ENCODE peak calls at places on chromosome 20, in seven cellular contexts. P, Y, Z, H, I, N and U are unnamed samples.

GRCh38 chr20:44650777-44651493 is 564 bp downstream of the ADA start:
- DNase-seq in P (no peak), Y (no peak), Z (no peak), H (no peak), I (peak), N (peak), U (no peak)

GRCh38 chr20:46349742-46350056 is 41.4 kb upstream of the CDH22 start:
- DNase-seq in P (no peak), Y (no peak), Z (no peak), H (no peak), I (no peak), N (no peak), U (no peak)

GRCh38 chr20:32332614-32333013 is 25.5 kb upstream of the ASXL1 start:
- DNase-seq in P (no peak), Y (no peak), Z (no peak), H (no peak), I (no peak), N (no peak), U (no peak)

GRCh38 chr20:21101453-21102251 is 4.5 kb downstream of the LINC00237 start:
- DNase-seq in P (peak), Y (no peak), Z (no peak), H (no peak), I (peak), N (peak), U (no peak)

GRCh38 chr20:62149532-62150235 is 6.1 kb downstream of the SS18L1 start:
- DNase-seq in P (no peak), Y (no peak), Z (no peak), H (no peak), I (peak), N (no peak), U (no peak)

GRCh38 chr20:15817351-15817750 is 755.9 kb downstream of the KIF16B start:
- DNase-seq in P (no peak), Y (no peak), Z (no peak), H (no peak), I (no peak), N (no peak), U (no peak)

GRCh38 chr20:37856932-37857660 is 45.8 kb upstream of the VSTM2L start:
- DNase-seq in P (peak), Y (peak), Z (no peak), H (peak), I (peak), N (no peak), U (no peak)

GRCh38 chr20:59823860-59824259 is 109.6 kb downstream of the SYCP2 start:
- DNase-seq in P (no peak), Y (no peak), Z (no peak), H (peak), I (no peak), N (no peak), U (no peak)

GRCh38 chr20:38321959-38322598 is 18.1 kb downstream of the BPI start:
- DNase-seq in P (peak), Y (peak), Z (no peak), H (peak), I (peak), N (no peak), U (no peak)

GRCh38 chr20:49750611-49751396 is 37.1 kb upstream of the B4GALT5 start:
- DNase-seq in P (no peak), Y (no peak), Z (no peak), H (no peak), I (no peak), N (peak), U (no peak)

GRCh38 chr20:46367967-46368901 is 38.2 kb downstream of the ELMO2 start:
- DNase-seq in P (no peak), Y (no peak), Z (no peak), H (no peak), I (no peak), N (no peak), U (no peak)

GRCh38 chr20:11000416-11000815 is 326.6 kb upstream of the JAG1 start:
- DNase-seq in P (no peak), Y (no peak), Z (no peak), H (no peak), I (no peak), N (no peak), U (no peak)

GRCh38 chr20:9594284-9594875 is 80.0 kb downstream of the LAMP5 start:
- DNase-seq in P (no peak), Y (no peak), Z (no peak), H (no peak), I (peak), N (no peak), U (no peak)

GRCh38 chr20:44945261-44945660 is 14.9 kb downstream of the TOMM34 start:
- DNase-seq in P (no peak), Y (no peak), Z (no peak), H (no peak), I (no peak), N (no peak), U (no peak)

GRCh38 chr20:39878809-39879208 is 810.2 kb downstream of the MAFB start:
- DNase-seq in P (no peak), Y (no peak), Z (no peak), H (no peak), I (no peak), N (no peak), U (no peak)

GRCh38 chr20:7327815-7328214 is 560.3 kb downstream of the BMP2 start:
- DNase-seq in P (no peak), Y (no peak), Z (no peak), H (no peak), I (no peak), N (no peak), U (no peak)

GRCh38 chr20:62820208-62820961 is 3.5 kb downstream of the COL9A3 start:
- DNase-seq in P (no peak), Y (no peak), Z (no peak), H (no peak), I (no peak), N (no peak), U (no peak)

GRCh38 chr20:44448753-44449546 is 26.7 kb upstream of the TTPAL start:
- DNase-seq in P (peak), Y (no peak), Z (no peak), H (no peak), I (peak), N (no peak), U (no peak)

GRCh38 chr20:60961551-60961950 is 290.5 kb upstream of the CDH4 start:
- DNase-seq in P (no peak), Y (no peak), Z (no peak), H (no peak), I (no peak), N (no peak), U (no peak)

GRCh38 chr20:3818155-3819151 is 1.9 kb upstream of the AP5S1 start:
- DNase-seq in P (peak), Y (peak), Z (no peak), H (peak), I (peak), N (no peak), U (no peak)

GRCh38 chr20:2984956-2985661 is 58.3 kb upstream of the GNRH2 start:
- DNase-seq in P (peak), Y (no peak), Z (no peak), H (peak), I (no peak), N (no peak), U (no peak)

GRCh38 chr20:59832406-59833156 is 100.9 kb downstream of the SYCP2 start:
- DNase-seq in P (no peak), Y (no peak), Z (no peak), H (peak), I (no peak), N (no peak), U (no peak)

GRCh38 chr20:2101057-2101934 is at the start of gene STK35:
- DNase-seq in P (peak), Y (peak), Z (peak), H (peak), I (peak), N (peak), U (no peak)

GRCh38 chr20:444117-444516 is 18.2 kb downstream of the TBC1D20 start:
- DNase-seq in P (no peak), Y (no peak), Z (no peak), H (no peak), I (no peak), N (no peak), U (no peak)

GRCh38 chr20:57779401-57780003 is 69.7 kb upstream of the PMEPA1 start:
- DNase-seq in P (no peak), Y (no peak), Z (no peak), H (no peak), I (peak), N (no peak), U (no peak)

GRCh38 chr20:1377984-1378742 is 14.7 kb downstream of the FKBP1A start:
- DNase-seq in P (no peak), Y (no peak), Z (no peak), H (no peak), I (peak), N (no peak), U (no peak)

GRCh38 chr20:17843246-17844132 is 125.1 kb downstream of the SNX5 start:
- DNase-seq in P (no peak), Y (no peak), Z (no peak), H (peak), I (no peak), N (peak), U (no peak)

GRCh38 chr20:64253000-64253383 is 2.6 kb upstream of the PCMTD2 start:
- DNase-seq in P (no peak), Y (no peak), Z (no peak), H (no peak), I (no peak), N (no peak), U (no peak)

GRCh38 chr20:3749689-3750639 is 17.5 kb downstream of the HSPA12B start:
- DNase-seq in P (peak), Y (peak), Z (peak), H (peak), I (peak), N (no peak), U (peak)

GRCh38 chr20:16575390-16576140 is 2.3 kb upstream of the KIF16B start:
- DNase-seq in P (no peak), Y (no peak), Z (no peak), H (peak), I (peak), N (no peak), U (no peak)

GRCh38 chr20:63619505-63619904 is 7.4 kb downstream of the GMEB2 start:
- DNase-seq in P (no peak), Y (no peak), Z (no peak), H (no peak), I (no peak), N (no peak), U (no peak)

GRCh38 chr20:21322083-21322710 is 19.1 kb downstream of the XRN2 start:
- DNase-seq in P (no peak), Y (no peak), Z (no peak), H (no peak), I (no peak), N (no peak), U (no peak)

GRCh38 chr20:8756410-8756809 is 312.5 kb upstream of the PLCB4 start:
- DNase-seq in P (peak), Y (no peak), Z (no peak), H (peak), I (peak), N (no peak), U (no peak)